ENCODE peak calls at places on chromosome 14, in six cellular contexts. G, T, X, L, M and D are unnamed samples.

GRCh38 chr14:68306934-68307758 is 485.7 kb downstream of the ZFP36L1 start:
- DNase-seq in L (no peak), T (no peak), X (peak), M (no peak), G (no peak), D (no peak)

GRCh38 chr14:64730061-64730440 is 25.8 kb downstream of the PLEKHG3 start:
- DNase-seq in L (no peak), X (no peak), G (no peak), T (no peak), M (no peak), D (no peak)

GRCh38 chr14:27608377-27608776 is 1010.5 kb upstream of the NOVA1 start:
- DNase-seq in L (no peak), X (no peak), M (no peak), T (no peak), G (no peak), D (no peak)

GRCh38 chr14:68794130-68794855 is 1.4 kb upstream of the ZFP36L1 start:
- DNase-seq in T (no peak), L (peak), G (peak), M (peak), X (peak), D (no peak)

GRCh38 chr14:23861666-23862065 is 91.9 kb upstream of the DHRS4 start:
- DNase-seq in T (no peak), M (no peak), X (peak), G (no peak), L (no peak), D (no peak)

GRCh38 chr14:103688906-103689902 is 26.0 kb downstream of the XRCC3 start:
- DNase-seq in M (no peak), T (no peak), X (no peak), G (no peak), L (no peak), D (no peak)

GRCh38 chr14:32087173-32087861 is 10.2 kb downstream of the ARHGAP5 start:
- DNase-seq in L (no peak), X (peak), G (no peak), T (no peak), M (no peak), D (no peak)

GRCh38 chr14:101635238-101636080 is 74.2 kb downstream of the DIO3 start:
- DNase-seq in X (no peak), L (no peak), T (no peak), M (no peak), G (no peak), D (no peak)

GRCh38 chr14:102525213-102526143 is 15.9 kb upstream of the ANKRD9 start:
- DNase-seq in G (no peak), L (no peak), T (no peak), M (no peak), X (peak), D (no peak)

GRCh38 chr14:66099451-66099850 is 386.7 kb upstream of the CCDC196 start:
- DNase-seq in M (no peak), X (peak), T (no peak), G (no peak), L (no peak), D (no peak)

GRCh38 chr14:95286649-95287048 is 33.1 kb downstream of the CLMN start:
- DNase-seq in T (no peak), X (no peak), G (no peak), M (no peak), L (no peak), D (no peak)

GRCh38 chr14:64806862-64807495 is 72.7 kb downstream of the SPTB start:
- DNase-seq in M (no peak), L (no peak), X (no peak), T (no peak), G (no peak), D (no peak)

GRCh38 chr14:72710212-72710611 is 183.7 kb downstream of the DPF3 start:
- DNase-seq in L (no peak), T (no peak), X (no peak), M (peak), G (no peak), D (no peak)

GRCh38 chr14:104876251-104876699 is 11.2 kb downstream of the CEP170B start:
- DNase-seq in M (no peak), X (no peak), T (no peak), G (no peak), L (peak), D (no peak)

GRCh38 chr14:60349663-60350365 is 100.8 kb downstream of the PPM1A start:
- DNase-seq in G (no peak), L (no peak), X (peak), T (no peak), M (peak), D (no peak)

GRCh38 chr14:83988274-83988673 is 1541.7 kb upstream of the FLRT2 start:
- DNase-seq in G (no peak), M (peak), X (no peak), T (no peak), L (no peak), D (no peak)

GRCh38 chr14:55000381-55000780 is 26.5 kb downstream of the WDHD1 start:
- DNase-seq in L (no peak), G (no peak), T (no peak), X (no peak), M (no peak), D (no peak)

GRCh38 chr14:92323031-92323915 is at the start of gene SLC24A4:
- DNase-seq in X (peak), L (no peak), M (no peak), T (no peak), G (no peak), D (no peak)

GRCh38 chr14:33404054-33404453 is 465.4 kb downstream of the NPAS3 start:
- DNase-seq in M (peak), L (no peak), X (peak), T (no peak), G (no peak), D (no peak)

GRCh38 chr14:100092832-100093231 is 27.6 kb downstream of the EVL start:
- DNase-seq in X (no peak), L (no peak), G (no peak), T (no peak), M (no peak), D (no peak)

GRCh38 chr14:71618047-71618446 is 314.2 kb upstream of the RGS6 start:
- DNase-seq in X (no peak), L (no peak), T (no peak), M (no peak), G (no peak), D (no peak)

GRCh38 chr14:51019089-51019488 is 74.8 kb upstream of the PYGL start:
- DNase-seq in T (no peak), L (no peak), G (no peak), X (no peak), M (no peak), D (no peak)

GRCh38 chr14:70257526-70257925 is 68.8 kb upstream of the SLC8A3 start:
- DNase-seq in T (no peak), L (no peak), X (peak), M (no peak), G (no peak), D (no peak)

GRCh38 chr14:89956294-89957009 is 725 bp downstream of the TDP1 start:
- DNase-seq in M (peak), X (no peak), G (peak), L (peak), T (no peak), D (peak)

GRCh38 chr14:38941485-38941884 is 161.6 kb downstream of the SEC23A start:
- DNase-seq in T (no peak), L (no peak), M (no peak), X (no peak), G (no peak), D (no peak)

GRCh38 chr14:22296722-22297121 is 292.3 kb downstream of the DAD1 start:
- DNase-seq in G (no peak), T (no peak), X (no peak), L (no peak), M (no peak), D (no peak)

GRCh38 chr14:85336257-85336656 is 193.7 kb upstream of the FLRT2 start:
- DNase-seq in X (no peak), L (no peak), G (no peak), M (no peak), T (no peak), D (no peak)

GRCh38 chr14:90985601-90986242 is 74.7 kb downstream of the RPS6KA5 start:
- DNase-seq in L (no peak), X (no peak), G (no peak), M (no peak), T (no peak), D (no peak)

GRCh38 chr14:22884721-22885523 is 1.9 kb downstream of the REM2 start:
- DNase-seq in X (no peak), T (no peak), L (no peak), M (no peak), G (no peak), D (no peak)

GRCh38 chr14:73286598-73286997 is 49.3 kb downstream of the PAPLN start:
- DNase-seq in M (no peak), L (no peak), X (no peak), G (no peak), T (no peak), D (no peak)

GRCh38 chr14:61754627-61755381 is 7.4 kb upstream of the SNAPC1 start:
- DNase-seq in M (no peak), L (no peak), G (no peak), X (no peak), T (no peak), D (no peak)

GRCh38 chr14:39847191-39847590 is 415.0 kb upstream of the FBXO33 start:
- DNase-seq in L (no peak), G (no peak), X (no peak), T (no peak), M (no peak), D (no peak)